ENCODE peak calls at places on chromosomes 5 and 9, in five cellular contexts. One of them, this sample, is unnamed.

GRCh38 chr9:131668439-131669233 is 71.2 kb downstream of the RAPGEF1 start:
- DNase-seq in mucosa of descending colon: no peak
- DNase-seq in heart right ventricle: no peak
- DNase-seq in WTC11: no peak
- DNase-seq in RCC 7860: peak; percentile 87
- DNase-seq in this sample: no peak

GRCh38 chr9:38339496-38339895 is 53.0 kb upstream of the ALDH1B1 start:
- DNase-seq in mucosa of descending colon: no peak
- DNase-seq in heart right ventricle: no peak
- DNase-seq in WTC11: no peak
- DNase-seq in RCC 7860: no peak
- DNase-seq in this sample: no peak

GRCh38 chr9:94941211-94941875 is 214.8 kb downstream of the AOPEP start:
- DNase-seq in mucosa of descending colon: no peak
- DNase-seq in heart right ventricle: no peak
- DNase-seq in WTC11: no peak
- DNase-seq in RCC 7860: peak; percentile 70
- DNase-seq in this sample: no peak

GRCh38 chr5:136032564-136032963 is 3.8 kb downstream of the TGFBI start:
- DNase-seq in mucosa of descending colon: no peak
- DNase-seq in heart right ventricle: no peak
- DNase-seq in WTC11: no peak
- DNase-seq in RCC 7860: peak; percentile 69
- DNase-seq in this sample: peak; percentile 68

GRCh38 chr9:79465171-79465570 is 106.6 kb upstream of the TLE4 start:
- DNase-seq in mucosa of descending colon: no peak
- DNase-seq in heart right ventricle: no peak
- DNase-seq in WTC11: no peak
- DNase-seq in RCC 7860: no peak
- DNase-seq in this sample: no peak

GRCh38 chr5:485113-485942 is 38.9 kb downstream of the SLC9A3 start:
- DNase-seq in mucosa of descending colon: no peak
- DNase-seq in heart right ventricle: no peak
- DNase-seq in WTC11: no peak
- DNase-seq in RCC 7860: no peak
- DNase-seq in this sample: no peak

GRCh38 chr5:167574381-167574780 is 717.1 kb upstream of the WWC1 start:
- DNase-seq in mucosa of descending colon: no peak
- DNase-seq in heart right ventricle: no peak
- DNase-seq in WTC11: no peak
- DNase-seq in RCC 7860: no peak
- DNase-seq in this sample: no peak

GRCh38 chr9:115880221-115880620 is 273.4 kb upstream of the PAPPA start:
- DNase-seq in mucosa of descending colon: no peak
- DNase-seq in heart right ventricle: no peak
- DNase-seq in WTC11: no peak
- DNase-seq in RCC 7860: no peak
- DNase-seq in this sample: no peak

GRCh38 chr9:79765466-79765865 is 193.7 kb downstream of the TLE4 start:
- DNase-seq in mucosa of descending colon: no peak
- DNase-seq in heart right ventricle: no peak
- DNase-seq in WTC11: no peak
- DNase-seq in RCC 7860: no peak
- DNase-seq in this sample: no peak

GRCh38 chr9:114908104-114908621 is 22.2 kb downstream of the TNFSF8 start:
- DNase-seq in mucosa of descending colon: no peak
- DNase-seq in heart right ventricle: no peak
- DNase-seq in WTC11: no peak
- DNase-seq in RCC 7860: peak; percentile 68
- DNase-seq in this sample: no peak

GRCh38 chr9:95506438-95506691 is 10.4 kb downstream of the PTCH1 start:
- DNase-seq in mucosa of descending colon: peak; percentile 59
- DNase-seq in heart right ventricle: peak; percentile 44
- DNase-seq in WTC11: no peak
- DNase-seq in RCC 7860: no peak
- DNase-seq in this sample: no peak

GRCh38 chr5:148970228-148970627 is 92.6 kb downstream of the SH3TC2 start:
- DNase-seq in mucosa of descending colon: peak; percentile 52
- DNase-seq in heart right ventricle: no peak
- DNase-seq in WTC11: no peak
- DNase-seq in RCC 7860: no peak
- DNase-seq in this sample: no peak

GRCh38 chr9:94639045-94639995 is at the start of gene FBP1:
- DNase-seq in mucosa of descending colon: peak; percentile 83
- DNase-seq in heart right ventricle: peak; percentile 27
- DNase-seq in WTC11: peak; percentile 59
- DNase-seq in RCC 7860: no peak
- DNase-seq in this sample: peak; percentile 73

GRCh38 chr9:78029601-78030552 is 1.7 kb downstream of the GNAQ start:
- DNase-seq in mucosa of descending colon: no peak
- DNase-seq in heart right ventricle: no peak
- DNase-seq in WTC11: no peak
- DNase-seq in RCC 7860: peak; percentile 34
- DNase-seq in this sample: no peak

GRCh38 chr5:43312699-43313034 is 545 bp downstream of the HMGCS1 start:
- DNase-seq in mucosa of descending colon: no peak
- DNase-seq in heart right ventricle: no peak
- DNase-seq in WTC11: no peak
- DNase-seq in RCC 7860: peak; percentile 23
- DNase-seq in this sample: no peak

GRCh38 chr9:79220666-79221065 is 351.1 kb upstream of the TLE4 start:
- DNase-seq in mucosa of descending colon: no peak
- DNase-seq in heart right ventricle: no peak
- DNase-seq in WTC11: no peak
- DNase-seq in RCC 7860: no peak
- DNase-seq in this sample: no peak

GRCh38 chr5:158884827-158885512 is 214.7 kb downstream of the EBF1 start:
- DNase-seq in mucosa of descending colon: no peak
- DNase-seq in heart right ventricle: no peak
- DNase-seq in WTC11: no peak
- DNase-seq in RCC 7860: no peak
- DNase-seq in this sample: no peak

GRCh38 chr5:143074414-143074996 is 304.3 kb downstream of the ARHGAP26 start:
- DNase-seq in mucosa of descending colon: no peak
- DNase-seq in heart right ventricle: no peak
- DNase-seq in WTC11: no peak
- DNase-seq in RCC 7860: no peak
- DNase-seq in this sample: no peak

GRCh38 chr5:91742504-91742903 is 359.4 kb upstream of the ARRDC3 start:
- DNase-seq in mucosa of descending colon: no peak
- DNase-seq in heart right ventricle: no peak
- DNase-seq in WTC11: no peak
- DNase-seq in RCC 7860: no peak
- DNase-seq in this sample: no peak

GRCh38 chr5:172347653-172348052 is 64.1 kb upstream of the UBTD2 start:
- DNase-seq in mucosa of descending colon: no peak
- DNase-seq in heart right ventricle: no peak
- DNase-seq in WTC11: no peak
- DNase-seq in RCC 7860: no peak
- DNase-seq in this sample: no peak

GRCh38 chr9:90020277-90020871 is 415.6 kb downstream of the GADD45G start:
- DNase-seq in mucosa of descending colon: no peak
- DNase-seq in heart right ventricle: no peak
- DNase-seq in WTC11: no peak
- DNase-seq in RCC 7860: no peak
- DNase-seq in this sample: no peak

GRCh38 chr9:117258201-117258866 is 156.5 kb downstream of the ASTN2 start:
- DNase-seq in mucosa of descending colon: no peak
- DNase-seq in heart right ventricle: no peak
- DNase-seq in WTC11: no peak
- DNase-seq in RCC 7860: no peak
- DNase-seq in this sample: no peak

GRCh38 chr5:131156971-131157370 is 8.1 kb downstream of the HINT1 start:
- DNase-seq in mucosa of descending colon: no peak
- DNase-seq in heart right ventricle: no peak
- DNase-seq in WTC11: no peak
- DNase-seq in RCC 7860: no peak
- DNase-seq in this sample: no peak

GRCh38 chr9:114592356-114592755 is 4.8 kb downstream of the ATP6V1G1 start:
- DNase-seq in mucosa of descending colon: no peak
- DNase-seq in heart right ventricle: peak; percentile 26
- DNase-seq in WTC11: no peak
- DNase-seq in RCC 7860: no peak
- DNase-seq in this sample: no peak

GRCh38 chr9:74025402-74025894 is 471.7 kb upstream of the RORB start:
- DNase-seq in mucosa of descending colon: no peak
- DNase-seq in heart right ventricle: no peak
- DNase-seq in WTC11: no peak
- DNase-seq in RCC 7860: peak; percentile 56
- DNase-seq in this sample: no peak

GRCh38 chr9:136570916-136571315 is 25.1 kb upstream of the NOTCH1 start:
- DNase-seq in mucosa of descending colon: no peak
- DNase-seq in heart right ventricle: no peak
- DNase-seq in WTC11: no peak
- DNase-seq in RCC 7860: no peak
- DNase-seq in this sample: no peak

GRCh38 chr5:54719384-54720306 is 202.1 kb downstream of the SNX18 start:
- DNase-seq in mucosa of descending colon: no peak
- DNase-seq in heart right ventricle: peak; percentile 59
- DNase-seq in WTC11: peak; percentile 77
- DNase-seq in RCC 7860: peak; percentile 45
- DNase-seq in this sample: no peak

GRCh38 chr5:134247411-134247810 is 21.5 kb upstream of the PPP2CA start:
- DNase-seq in mucosa of descending colon: no peak
- DNase-seq in heart right ventricle: no peak
- DNase-seq in WTC11: no peak
- DNase-seq in RCC 7860: peak; percentile 70
- DNase-seq in this sample: no peak

GRCh38 chr5:149550608-149551226 is 522 bp downstream of the CSNK1A1 start:
- DNase-seq in mucosa of descending colon: no peak
- DNase-seq in heart right ventricle: no peak
- DNase-seq in WTC11: no peak
- DNase-seq in RCC 7860: no peak
- DNase-seq in this sample: peak; percentile 67

GRCh38 chr5:177382423-177383029 is 1.7 kb upstream of the SLC34A1 start:
- DNase-seq in mucosa of descending colon: no peak
- DNase-seq in heart right ventricle: no peak
- DNase-seq in WTC11: peak; percentile 46
- DNase-seq in RCC 7860: no peak
- DNase-seq in this sample: no peak

GRCh38 chr5:172596638-172597231 is 44.3 kb upstream of the NEURL1B start:
- DNase-seq in mucosa of descending colon: no peak
- DNase-seq in heart right ventricle: no peak
- DNase-seq in WTC11: no peak
- DNase-seq in RCC 7860: no peak
- DNase-seq in this sample: no peak

GRCh38 chr9:20197976-20198685 is 409.3 kb upstream of the SLC24A2 start:
- DNase-seq in mucosa of descending colon: peak; percentile 46
- DNase-seq in heart right ventricle: no peak
- DNase-seq in WTC11: no peak
- DNase-seq in RCC 7860: no peak
- DNase-seq in this sample: no peak

GRCh38 chr5:102481044-102481715 is 17.6 kb downstream of the SLCO6A1 start:
- DNase-seq in mucosa of descending colon: no peak
- DNase-seq in heart right ventricle: no peak
- DNase-seq in WTC11: no peak
- DNase-seq in RCC 7860: no peak
- DNase-seq in this sample: no peak